ENCODE peak calls at places on chromosomes 7 and 10, in eight cellular contexts. L is upper lobe of right lung; D is SK-N-SH; J is left lung; H is K562; A is CD4-positive, alpha-beta memory T cell; U is tibial artery; Z is lung. F is an unnamed sample. For H3K27me3 and H3K9me3, the result is how much of the 10 kb centered on the place peaks cover.

GRCh38 chr7:31126976-31127375 is 74.9 kb downstream of the ADCYAP1R1 start:
- DNase-seq in L (no peak), D (no peak), J (no peak), H (no peak), A (no peak), U (no peak), Z (no peak), F (no peak)

GRCh38 chr7:45069444-45070253 is 19.1 kb downstream of the NACAD start:
- DNase-seq in L (no peak), D (no peak), J (peak), H (no peak), A (no peak), U (peak), Z (no peak), F (no peak)

GRCh38 chr10:110498982-110499795 is 1.5 kb downstream of the DUSP5 start:
- DNase-seq in L (no peak), D (no peak), J (no peak), H (no peak), A (peak), U (no peak), Z (no peak), F (no peak)

GRCh38 chr10:93495654-93496321 is 624 bp upstream of the CEP55 start:
- DNase-seq in L (no peak), D (peak), J (no peak), H (peak), A (peak), U (no peak), Z (no peak), F (no peak)

GRCh38 chr10:33193057-33193866 is 141.2 kb downstream of the NRP1 start:
- DNase-seq in L (peak), D (peak), J (peak), H (peak), A (peak), U (peak), Z (peak), F (peak)

GRCh38 chr10:11472158-11472753 is 139.2 kb downstream of the USP6NL start:
- DNase-seq in L (no peak), D (peak), J (peak), H (peak), A (peak), U (no peak), Z (peak), F (peak)

GRCh38 chr10:49149881-49150280 is 16.1 kb upstream of the FAM170B start:
- DNase-seq in L (no peak), D (no peak), J (no peak), H (no peak), A (no peak), U (no peak), Z (no peak), F (no peak)

GRCh38 chr10:116164291-116164690 is 108.7 kb downstream of the GFRA1 start:
- DNase-seq in L (no peak), D (no peak), J (no peak), H (no peak), A (no peak), U (no peak), Z (no peak), F (no peak)

GRCh38 chr7:2860627-2861133 is 16.6 kb upstream of the GNA12 start:
- DNase-seq in L (peak), D (no peak), J (no peak), H (no peak), A (no peak), U (no peak), Z (no peak), F (no peak)

GRCh38 chr7:5702876-5703571 is 78.4 kb downstream of the RNF216 start:
- DNase-seq in L (no peak), D (no peak), J (no peak), H (no peak), A (no peak), U (no peak), Z (no peak), F (no peak)

GRCh38 chr10:42475168-42476098 is 162.9 kb downstream of the ZNF33B start:
- DNase-seq in L (no peak), D (peak), J (no peak), H (peak), A (no peak), U (no peak), Z (no peak), F (no peak)

GRCh38 chr10:525565-526315 is 163.7 kb downstream of the DIP2C start:
- DNase-seq in L (peak), D (no peak), J (no peak), H (no peak), A (no peak), U (peak), Z (no peak), F (no peak)

GRCh38 chr7:155374276-155375252 is 76.9 kb downstream of the INSIG1 start:
- DNase-seq in L (no peak), D (peak), J (no peak), H (no peak), A (no peak), U (no peak), Z (no peak), F (no peak)

GRCh38 chr7:76397409-76398183 is 11.9 kb downstream of the SSC4D start:
- DNase-seq in L (peak), D (peak), J (peak), H (peak), A (peak), U (peak), Z (peak), F (no peak)

GRCh38 chr7:156795415-156795814 is 97.6 kb downstream of the LMBR1 start:
- DNase-seq in L (no peak), D (no peak), J (no peak), H (no peak), A (no peak), U (no peak), Z (no peak), F (no peak)

GRCh38 chr7:1922071-1922869 is 252.2 kb downstream of the ELFN1 start:
- DNase-seq in L (no peak), D (peak), J (no peak), H (no peak), A (no peak), U (no peak), Z (no peak), F (no peak)

GRCh38 chr7:130345725-130346124 is 1.1 kb downstream of the CPA5 start:
- DNase-seq in L (no peak), D (no peak), J (no peak), H (no peak), A (no peak), U (no peak), Z (no peak), F (no peak)
- H3K4me3 ChIP-seq in L (no peak), D (no peak), J (no peak), H (no peak), A (no peak), U (no peak), Z (no peak), F (no peak)

DNA sequence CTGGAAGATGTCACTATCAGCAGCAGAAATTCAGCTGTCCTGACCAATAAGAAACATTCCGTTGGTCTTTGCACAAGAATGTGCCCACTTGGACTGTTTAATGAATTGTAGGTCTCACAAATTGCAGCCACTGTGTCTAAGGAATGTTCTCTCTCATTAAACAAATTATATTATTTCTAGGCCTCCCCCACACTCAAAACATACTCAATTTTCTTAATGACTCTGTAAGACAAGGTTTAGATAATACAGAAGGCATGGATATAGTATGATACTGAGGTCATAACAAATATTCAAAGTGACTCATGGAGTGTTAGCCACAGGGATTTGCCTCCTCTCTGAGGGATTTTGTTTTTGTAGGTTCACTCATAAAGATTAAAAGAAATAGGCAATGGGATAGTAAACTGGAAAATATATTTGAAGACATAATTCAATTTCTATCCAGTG is 197.5 kb downstream of the PTN start:
- DNase-seq in L (no peak), D (no peak), J (no peak), H (no peak), A (no peak), U (no peak), Z (no peak), F (no peak)
- H3K27me3 ChIP-seq in L (under half), D (under half), J (under half), H (under half), A (under half), U (under half), Z (under half), F (under half)

DNA sequence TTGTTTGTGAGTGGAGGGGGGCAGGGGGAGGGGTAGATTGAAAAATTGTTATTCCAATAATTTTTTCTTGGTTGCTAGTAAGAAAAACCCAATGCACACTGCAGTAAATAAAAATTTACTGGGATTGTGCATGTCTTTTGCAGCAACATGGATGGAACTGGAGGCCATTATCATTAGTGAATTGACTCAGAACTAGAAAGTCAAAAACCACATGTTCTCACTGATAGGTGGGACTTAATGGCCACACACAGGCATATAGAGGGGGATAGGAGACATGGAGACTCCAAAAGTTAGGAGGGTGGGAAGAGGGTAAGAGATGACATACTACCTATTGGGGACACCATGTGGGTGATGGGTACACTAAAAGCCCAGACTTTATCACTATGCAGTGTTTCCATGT is 67.2 kb downstream of the BUB3 start:
- DNase-seq in L (no peak), D (no peak), J (no peak), H (no peak), A (no peak), U (no peak), Z (no peak), F (no peak)
- H3K9me3 ChIP-seq in L (under half), D (under half), J (under half), H (under half), A (under half), U (under half), Z (under half), F (under half)

DNA sequence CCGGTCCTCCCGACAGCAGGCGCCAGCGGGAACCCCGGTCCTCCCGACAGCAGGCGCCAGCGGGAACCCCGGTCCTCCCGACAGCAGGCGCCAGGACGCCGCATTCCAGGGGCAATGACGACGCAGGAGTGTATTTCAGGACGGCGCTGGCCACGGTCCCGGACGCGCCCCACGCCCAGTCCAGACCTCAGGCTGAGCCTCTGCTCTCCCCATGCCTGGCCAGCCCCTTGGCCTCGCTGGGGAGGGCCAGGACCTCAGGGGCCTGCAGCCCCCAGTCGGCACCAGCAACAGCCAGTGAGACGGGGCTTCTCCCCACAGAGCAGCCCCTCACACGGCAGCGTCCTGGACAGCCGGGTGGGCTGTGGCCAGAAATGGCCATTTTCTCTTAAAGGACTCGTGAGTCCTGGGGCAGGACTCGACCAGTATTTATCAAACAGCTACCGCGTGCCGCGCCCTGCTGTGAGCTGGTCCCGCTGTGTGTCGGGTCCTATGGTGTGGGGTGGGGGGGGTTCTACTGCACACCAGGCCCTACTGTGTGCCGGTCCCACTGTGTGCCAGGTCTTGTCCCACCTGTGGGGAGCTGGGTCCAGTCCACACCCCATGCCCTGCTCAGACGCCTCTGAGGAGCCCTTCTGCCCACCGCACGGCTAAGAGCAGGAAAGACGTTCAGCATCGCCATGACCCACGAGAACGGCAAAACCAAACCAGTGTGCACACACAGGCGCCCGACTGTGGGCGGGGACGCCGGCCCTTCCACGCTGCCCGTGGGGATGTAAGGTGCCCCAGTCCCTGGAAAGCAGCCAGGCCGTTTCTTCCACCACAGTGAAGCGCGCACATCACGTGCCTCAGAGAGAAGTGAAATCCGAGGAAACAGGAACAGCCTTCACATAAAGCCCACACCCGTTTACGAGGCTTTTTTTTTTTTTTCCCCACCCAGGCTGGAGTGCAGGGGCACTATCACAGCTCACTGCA is 33.3 kb downstream of the GET4 start:
- DNase-seq in L (peak), D (peak), J (peak), H (no peak), A (peak), U (peak), Z (peak), F (no peak)
- H3K4me3 ChIP-seq in L (peak), D (peak), J (no peak), H (no peak), A (no peak), U (peak), Z (no peak), F (peak)

DNA sequence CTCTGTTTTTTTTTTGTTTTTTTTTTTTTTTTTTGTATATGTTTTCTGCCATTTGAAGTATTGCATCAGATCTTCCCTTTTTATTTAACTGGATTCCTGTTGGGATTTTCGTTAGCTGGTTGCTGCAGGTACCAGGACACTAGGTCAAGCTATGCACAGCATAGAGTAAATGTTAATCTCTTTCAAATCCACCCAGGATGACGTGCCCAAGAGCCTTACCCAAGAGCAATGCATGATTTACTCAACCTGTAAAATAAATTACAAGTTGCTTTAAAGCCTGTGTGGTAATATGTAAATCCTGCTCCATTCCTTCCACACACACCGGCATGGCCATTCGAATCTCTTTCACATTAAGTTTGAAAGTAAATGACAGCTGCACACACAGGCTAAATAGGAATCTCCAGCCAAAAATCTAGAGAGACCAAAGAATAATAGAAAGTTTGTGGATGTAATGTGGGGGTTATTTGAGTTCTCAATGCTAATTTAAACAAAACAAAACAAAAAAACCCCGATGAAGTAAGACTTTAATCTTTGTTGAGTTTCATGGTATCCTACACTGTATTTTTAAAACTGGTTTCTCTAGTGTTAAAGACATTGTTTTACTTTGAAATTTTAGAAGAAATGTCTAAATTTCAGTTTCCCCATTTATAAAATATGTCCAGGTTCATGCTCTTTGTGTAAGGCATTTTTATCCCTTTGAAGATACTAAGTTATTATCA is 167.9 kb downstream of the FRMD4A start:
- DNase-seq in L (no peak), D (no peak), J (no peak), H (no peak), A (no peak), U (no peak), Z (no peak), F (no peak)
- H3K27me3 ChIP-seq in L (under half), D (under half), J (under half), H (under half), A (under half), U (under half), Z (under half), F (under half)

DNA sequence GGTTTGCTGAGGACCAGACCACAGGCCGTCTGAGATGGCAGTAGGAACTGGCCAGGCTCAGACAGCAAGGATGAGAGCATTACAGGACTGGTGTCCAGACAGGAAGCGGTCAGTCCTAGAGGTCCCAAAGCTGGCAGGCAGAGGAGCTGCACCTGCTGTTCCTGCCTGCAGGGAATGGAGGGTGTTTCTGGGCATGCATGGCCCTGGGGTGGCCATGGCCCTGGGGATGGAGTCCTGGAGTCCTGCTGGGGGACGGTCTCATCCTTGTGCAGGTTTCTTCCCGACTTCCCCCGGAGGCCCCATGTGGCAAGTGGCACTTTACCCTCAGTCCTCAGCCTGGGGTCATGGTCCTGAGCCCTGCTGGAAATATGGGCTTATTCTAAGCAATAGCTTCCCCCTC is 274.9 kb upstream of the ADARB2 start:
- DNase-seq in L (no peak), D (no peak), J (no peak), H (no peak), A (no peak), U (no peak), Z (no peak), F (no peak)
- H3K9me3 ChIP-seq in L (under half), D (under half), J (under half), H (under half), A (under half), U (under half), Z (under half), F (under half)

GRCh38 chr10:103291588-103291987 is 14.7 kb downstream of the INA start:
- DNase-seq in L (no peak), D (no peak), J (no peak), H (no peak), A (no peak), U (no peak), Z (no peak), F (no peak)

GRCh38 chr10:103282961-103283360 is 6.0 kb downstream of the INA start:
- DNase-seq in L (no peak), D (no peak), J (no peak), H (no peak), A (no peak), U (no peak), Z (no peak), F (no peak)

GRCh38 chr10:103284170-103284569 is 7.2 kb downstream of the INA start:
- DNase-seq in L (no peak), D (no peak), J (no peak), H (no peak), A (no peak), U (no peak), Z (no peak), F (no peak)

GRCh38 chr10:103287992-103288391 is 11.1 kb downstream of the INA start:
- DNase-seq in L (no peak), D (no peak), J (no peak), H (no peak), A (no peak), U (no peak), Z (no peak), F (no peak)
- H3K4me3 ChIP-seq in L (no peak), D (no peak), J (no peak), H (no peak), A (no peak), U (no peak), Z (no peak), F (no peak)

GRCh38 chr7:142153400-142153799 is 41.9 kb downstream of the MGAM2 start:
- DNase-seq in L (no peak), D (peak), J (no peak), H (no peak), A (no peak), U (no peak), Z (no peak), F (no peak)

DNA sequence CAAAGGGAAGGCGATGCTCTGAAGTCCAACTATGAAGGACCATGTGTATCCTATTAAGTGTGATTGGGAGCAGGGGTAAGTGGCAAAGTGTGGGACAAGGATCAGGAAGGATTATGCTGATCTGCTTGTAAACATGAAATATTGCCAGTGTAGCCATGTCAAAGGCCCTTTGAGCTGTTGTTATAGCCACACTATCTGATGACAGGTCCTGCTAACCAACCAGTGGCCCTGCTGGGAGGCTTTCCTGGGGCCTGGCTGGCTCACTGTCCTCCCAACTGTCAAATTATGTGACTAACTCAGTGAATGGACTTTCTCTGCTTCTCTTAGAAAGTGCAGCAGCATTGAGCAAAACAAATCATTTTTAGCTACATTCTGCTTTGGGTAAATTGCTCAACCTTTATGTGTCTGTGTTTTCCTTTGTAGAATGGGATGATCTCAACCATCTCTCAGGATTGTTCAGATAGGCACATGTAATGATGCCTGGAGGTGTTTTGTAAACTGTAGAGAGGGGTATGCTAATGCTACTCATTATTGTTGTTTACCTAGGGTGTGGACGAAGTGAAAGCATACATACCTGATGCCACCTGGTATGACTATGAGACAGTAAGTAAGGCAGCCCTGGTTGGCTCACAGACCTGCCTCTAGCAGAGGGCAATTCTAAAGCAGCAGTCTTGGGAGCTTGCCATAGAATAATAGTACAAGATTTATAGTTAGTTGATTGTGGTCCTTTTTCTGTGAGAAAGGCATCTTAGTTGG is 47.4 kb downstream of the MGAM2 start:
- DNase-seq in L (no peak), D (no peak), J (no peak), H (no peak), A (no peak), U (no peak), Z (no peak), F (no peak)
- H3K27me3 ChIP-seq in L (under half), D (under half), J (under half), H (under half), A (under half), U (under half), Z (under half), F (under half)

F was measured in NT2/D1.